ENCODE peak calls at places on chromosomes 3 and 15, in six cellular contexts. One of them, this sample, is unnamed.

GRCh38 chr3:117700573-117701360 is 991.2 kb downstream of the TUSC7 start:
- DNase-seq in stimulated activated naive CD4-positive, alpha-beta T cell: no peak
- DNase-seq in mucosa of gallbladder: no peak
- DNase-seq in fibroblast of lung: peak
- DNase-seq in kidney epithelial cell: no peak
- DNase-seq in Kasumi-1: no peak
- DNase-seq in this sample: no peak

GRCh38 chr3:193520738-193521137 is 34.0 kb downstream of the ATP13A4 start:
- DNase-seq in fibroblast of lung: no peak
- DNase-seq in kidney epithelial cell: no peak
- DNase-seq in mucosa of gallbladder: no peak
- DNase-seq in stimulated activated naive CD4-positive, alpha-beta T cell: no peak
- DNase-seq in Kasumi-1: no peak
- DNase-seq in this sample: no peak

GRCh38 chr15:70669966-70670658 is 93.2 kb downstream of the UACA start:
- DNase-seq in fibroblast of lung: no peak
- DNase-seq in stimulated activated naive CD4-positive, alpha-beta T cell: no peak
- DNase-seq in mucosa of gallbladder: peak
- DNase-seq in kidney epithelial cell: no peak
- DNase-seq in Kasumi-1: no peak
- DNase-seq in this sample: no peak

GRCh38 chr15:75861750-75862402 is 18.6 kb downstream of the UBE2Q2 start:
- DNase-seq in mucosa of gallbladder: no peak
- DNase-seq in kidney epithelial cell: no peak
- DNase-seq in fibroblast of lung: peak
- DNase-seq in Kasumi-1: no peak
- DNase-seq in stimulated activated naive CD4-positive, alpha-beta T cell: no peak
- DNase-seq in this sample: no peak

GRCh38 chr15:89790661-89791060 is 14.5 kb downstream of the MESP2 start:
- DNase-seq in Kasumi-1: no peak
- DNase-seq in mucosa of gallbladder: no peak
- DNase-seq in stimulated activated naive CD4-positive, alpha-beta T cell: no peak
- DNase-seq in kidney epithelial cell: no peak
- DNase-seq in fibroblast of lung: no peak
- DNase-seq in this sample: no peak

GRCh38 chr3:188316021-188316722 is 162.2 kb downstream of the LPP start:
- DNase-seq in fibroblast of lung: no peak
- DNase-seq in stimulated activated naive CD4-positive, alpha-beta T cell: no peak
- DNase-seq in kidney epithelial cell: no peak
- DNase-seq in mucosa of gallbladder: no peak
- DNase-seq in Kasumi-1: no peak
- DNase-seq in this sample: no peak

GRCh38 chr15:65286069-65286703 is 497 bp downstream of the PARP16 start:
- DNase-seq in stimulated activated naive CD4-positive, alpha-beta T cell: no peak
- DNase-seq in mucosa of gallbladder: peak
- DNase-seq in fibroblast of lung: peak
- DNase-seq in kidney epithelial cell: no peak
- DNase-seq in Kasumi-1: peak
- DNase-seq in this sample: no peak

GRCh38 chr3:53069422-53070068 is 23.7 kb upstream of the SFMBT1 start:
- DNase-seq in stimulated activated naive CD4-positive, alpha-beta T cell: no peak
- DNase-seq in Kasumi-1: no peak
- DNase-seq in kidney epithelial cell: no peak
- DNase-seq in fibroblast of lung: no peak
- DNase-seq in mucosa of gallbladder: no peak
- DNase-seq in this sample: no peak

GRCh38 chr15:65583701-65584100 is 27.2 kb downstream of the INTS14 start:
- DNase-seq in Kasumi-1: peak
- DNase-seq in mucosa of gallbladder: no peak
- DNase-seq in stimulated activated naive CD4-positive, alpha-beta T cell: peak
- DNase-seq in kidney epithelial cell: peak
- DNase-seq in fibroblast of lung: peak
- DNase-seq in this sample: peak

GRCh38 chr15:84046064-84046637 is 189.4 kb upstream of the GOLGA6L4 start:
- DNase-seq in stimulated activated naive CD4-positive, alpha-beta T cell: no peak
- DNase-seq in kidney epithelial cell: no peak
- DNase-seq in mucosa of gallbladder: no peak
- DNase-seq in Kasumi-1: no peak
- DNase-seq in fibroblast of lung: no peak
- DNase-seq in this sample: no peak

GRCh38 chr15:36483409-36483808 is 96.0 kb upstream of the CDIN1 start:
- DNase-seq in kidney epithelial cell: no peak
- DNase-seq in fibroblast of lung: no peak
- DNase-seq in mucosa of gallbladder: no peak
- DNase-seq in stimulated activated naive CD4-positive, alpha-beta T cell: no peak
- DNase-seq in Kasumi-1: no peak
- DNase-seq in this sample: no peak

GRCh38 chr15:51621917-51622268 is 678 bp downstream of the DMXL2 start:
- DNase-seq in fibroblast of lung: peak
- DNase-seq in mucosa of gallbladder: peak
- DNase-seq in Kasumi-1: peak
- DNase-seq in kidney epithelial cell: no peak
- DNase-seq in stimulated activated naive CD4-positive, alpha-beta T cell: peak
- DNase-seq in this sample: no peak

GRCh38 chr3:137010137-137010536 is 52.4 kb downstream of the IL20RB start:
- DNase-seq in kidney epithelial cell: no peak
- DNase-seq in stimulated activated naive CD4-positive, alpha-beta T cell: no peak
- DNase-seq in Kasumi-1: no peak
- DNase-seq in mucosa of gallbladder: no peak
- DNase-seq in fibroblast of lung: no peak
- DNase-seq in this sample: no peak

This sample was measured in stimulated activated CD8-positive, alpha-beta memory T cell treated with anti-CD3 and anti-CD28 coated beads, Interleukin-7, amount 100 ng/mL, for 4 hours.